ENCODE peak calls at places on chromosome 4, in five cellular contexts. One of them, this sample, is unnamed.

GRCh38 chr4:60116592-60116991 is 1083.5 kb upstream of the ADGRL3 start:
- DNase-seq in fibroblast of lung: no peak
- DNase-seq in astrocyte of the cerebellum: no peak
- DNase-seq in mammary epithelial cell: no peak
- DNase-seq in fibroblast of mammary gland: no peak
- DNase-seq in this sample: no peak

GRCh38 chr4:24515698-24516097 is 68.7 kb downstream of the DHX15 start:
- DNase-seq in fibroblast of lung: no peak
- DNase-seq in astrocyte of the cerebellum: no peak
- DNase-seq in mammary epithelial cell: no peak
- DNase-seq in fibroblast of mammary gland: no peak
- DNase-seq in this sample: no peak

GRCh38 chr4:105714071-105714521 is 5.5 kb downstream of the GSTCD start:
- DNase-seq in fibroblast of lung: peak; percentile 41
- DNase-seq in astrocyte of the cerebellum: no peak
- DNase-seq in mammary epithelial cell: peak; percentile 32
- DNase-seq in fibroblast of mammary gland: peak; percentile 18
- DNase-seq in this sample: no peak

GRCh38 chr4:136277741-136278140 is 1254.6 kb downstream of the PCDH18 start:
- DNase-seq in fibroblast of lung: peak; percentile 48
- DNase-seq in astrocyte of the cerebellum: no peak
- DNase-seq in mammary epithelial cell: no peak
- DNase-seq in fibroblast of mammary gland: no peak
- DNase-seq in this sample: no peak

GRCh38 chr4:146275370-146275769 is 61.0 kb downstream of the REELD1 start:
- DNase-seq in fibroblast of lung: no peak
- DNase-seq in astrocyte of the cerebellum: no peak
- DNase-seq in mammary epithelial cell: no peak
- DNase-seq in fibroblast of mammary gland: no peak
- DNase-seq in this sample: no peak

GRCh38 chr4:96598465-96598864 is 758.6 kb downstream of the PDHA2 start:
- DNase-seq in fibroblast of lung: no peak
- DNase-seq in astrocyte of the cerebellum: no peak
- DNase-seq in mammary epithelial cell: no peak
- DNase-seq in fibroblast of mammary gland: no peak
- DNase-seq in this sample: no peak

GRCh38 chr4:13323916-13324315 is 160.2 kb downstream of the RAB28 start:
- DNase-seq in fibroblast of lung: peak; percentile 28
- DNase-seq in astrocyte of the cerebellum: no peak
- DNase-seq in mammary epithelial cell: no peak
- DNase-seq in fibroblast of mammary gland: no peak
- DNase-seq in this sample: no peak

GRCh38 chr4:47836655-47837581 is 949 bp downstream of the CORIN start:
- DNase-seq in fibroblast of lung: peak; percentile 78
- DNase-seq in astrocyte of the cerebellum: peak; percentile 55
- DNase-seq in mammary epithelial cell: peak; percentile 78
- DNase-seq in fibroblast of mammary gland: peak; percentile 80
- DNase-seq in this sample: peak; percentile 38

GRCh38 chr4:111556141-111556781 is 589.0 kb upstream of the FAM241A start:
- DNase-seq in fibroblast of lung: peak; percentile 61
- DNase-seq in astrocyte of the cerebellum: no peak
- DNase-seq in mammary epithelial cell: no peak
- DNase-seq in fibroblast of mammary gland: peak; percentile 56
- DNase-seq in this sample: no peak

GRCh38 chr4:48047421-48047844 is 30.9 kb downstream of the NIPAL1 start:
- DNase-seq in fibroblast of lung: no peak
- DNase-seq in astrocyte of the cerebellum: no peak
- DNase-seq in mammary epithelial cell: no peak
- DNase-seq in fibroblast of mammary gland: no peak
- DNase-seq in this sample: no peak

GRCh38 chr4:184416913-184417734 is 57.2 kb downstream of the IRF2 start:
- DNase-seq in fibroblast of lung: no peak
- DNase-seq in astrocyte of the cerebellum: no peak
- DNase-seq in mammary epithelial cell: peak; percentile 28
- DNase-seq in fibroblast of mammary gland: peak; percentile 31
- DNase-seq in this sample: no peak

GRCh38 chr4:138192113-138192512 is 50.0 kb downstream of the SLC7A11 start:
- DNase-seq in fibroblast of lung: peak; percentile 64
- DNase-seq in astrocyte of the cerebellum: no peak
- DNase-seq in mammary epithelial cell: peak; percentile 34
- DNase-seq in fibroblast of mammary gland: peak; percentile 50
- DNase-seq in this sample: no peak

GRCh38 chr4:10730019-10730418 is 45.5 kb upstream of the CLNK start:
- DNase-seq in fibroblast of lung: no peak
- DNase-seq in astrocyte of the cerebellum: no peak
- DNase-seq in mammary epithelial cell: no peak
- DNase-seq in fibroblast of mammary gland: no peak
- DNase-seq in this sample: no peak

GRCh38 chr4:4666693-4667642 is 125.1 kb upstream of the STX18 start:
- DNase-seq in fibroblast of lung: peak; percentile 65
- DNase-seq in astrocyte of the cerebellum: no peak
- DNase-seq in mammary epithelial cell: no peak
- DNase-seq in fibroblast of mammary gland: no peak
- DNase-seq in this sample: no peak

GRCh38 chr4:159271857-159272256 is 169.0 kb downstream of the RAPGEF2 start:
- DNase-seq in fibroblast of lung: no peak
- DNase-seq in astrocyte of the cerebellum: no peak
- DNase-seq in mammary epithelial cell: no peak
- DNase-seq in fibroblast of mammary gland: no peak
- DNase-seq in this sample: no peak

GRCh38 chr4:137861682-137862081 is 329.4 kb upstream of the PCDH18 start:
- DNase-seq in fibroblast of lung: no peak
- DNase-seq in astrocyte of the cerebellum: peak; percentile 16
- DNase-seq in mammary epithelial cell: no peak
- DNase-seq in fibroblast of mammary gland: peak; percentile 37
- DNase-seq in this sample: no peak

GRCh38 chr4:120130786-120131185 is 64.1 kb upstream of the MAD2L1 start:
- DNase-seq in fibroblast of lung: no peak
- DNase-seq in astrocyte of the cerebellum: no peak
- DNase-seq in mammary epithelial cell: no peak
- DNase-seq in fibroblast of mammary gland: no peak
- DNase-seq in this sample: no peak

GRCh38 chr4:120227568-120227967 is 160.9 kb upstream of the MAD2L1 start:
- DNase-seq in fibroblast of lung: no peak
- DNase-seq in astrocyte of the cerebellum: no peak
- DNase-seq in mammary epithelial cell: no peak
- DNase-seq in fibroblast of mammary gland: no peak
- DNase-seq in this sample: no peak

GRCh38 chr4:79576480-79576803 is 168.4 kb upstream of the GK2 start:
- DNase-seq in fibroblast of lung: peak; percentile 23
- DNase-seq in astrocyte of the cerebellum: peak; percentile 15
- DNase-seq in mammary epithelial cell: peak; percentile 9
- DNase-seq in fibroblast of mammary gland: peak; percentile 49
- DNase-seq in this sample: no peak

GRCh38 chr4:107721436-107722090 is 1.5 kb upstream of the PAPSS1 start:
- DNase-seq in fibroblast of lung: no peak
- DNase-seq in astrocyte of the cerebellum: no peak
- DNase-seq in mammary epithelial cell: no peak
- DNase-seq in fibroblast of mammary gland: no peak
- DNase-seq in this sample: no peak
- H3K4me3 ChIP-seq in fibroblast of lung: no peak overlapping the region
- H3K4me3 ChIP-seq in astrocyte of the cerebellum: peak overlapping the region; percentile 93
- H3K4me3 ChIP-seq in mammary epithelial cell: peak overlapping the region; percentile 59
- H3K4me3 ChIP-seq in fibroblast of mammary gland: no peak overlapping the region
- H3K4me3 ChIP-seq in this sample: peak overlapping the region; percentile 98

DNA sequence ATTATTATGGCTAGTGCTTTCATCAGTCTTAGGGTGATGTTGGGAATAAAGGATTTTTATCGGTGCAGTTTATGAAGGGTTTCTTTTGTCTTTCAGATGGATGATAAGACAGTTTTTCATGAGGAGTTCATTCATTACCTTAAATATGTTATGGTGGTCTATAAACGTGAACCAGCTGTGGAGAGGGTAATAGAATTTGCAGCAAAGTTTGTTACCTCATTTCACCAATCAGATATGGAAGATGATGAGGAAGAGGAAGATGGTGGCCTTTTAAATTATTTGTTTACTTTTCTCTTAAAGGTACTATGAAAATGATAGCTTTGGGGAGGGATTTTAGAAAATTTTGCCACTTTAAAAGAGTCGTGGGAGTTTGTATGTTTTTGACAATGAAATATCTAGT is 1.3 kb downstream of the NCAPG start:
- DNase-seq in fibroblast of lung: no peak
- DNase-seq in astrocyte of the cerebellum: no peak
- DNase-seq in mammary epithelial cell: no peak
- DNase-seq in fibroblast of mammary gland: no peak
- DNase-seq in this sample: no peak
- H3K4me3 ChIP-seq in fibroblast of lung: peak overlapping the region; percentile 85
- H3K4me3 ChIP-seq in astrocyte of the cerebellum: peak overlapping the region; percentile 88
- H3K4me3 ChIP-seq in mammary epithelial cell: peak overlapping the region; percentile 90
- H3K4me3 ChIP-seq in fibroblast of mammary gland: peak overlapping the region; percentile 91
- H3K4me3 ChIP-seq in this sample: peak overlapping the region; percentile 82

GRCh38 chr4:5710962-5711478 is at the start of gene EVC:
- DNase-seq in fibroblast of lung: peak; percentile 81
- DNase-seq in astrocyte of the cerebellum: peak; percentile 23
- DNase-seq in mammary epithelial cell: peak; percentile 58
- DNase-seq in fibroblast of mammary gland: peak; percentile 77
- DNase-seq in this sample: no peak
- H3K4me3 ChIP-seq in fibroblast of lung: peak within 1 kb of the TSS; percentile 41
- H3K4me3 ChIP-seq in astrocyte of the cerebellum: peak within 1 kb of the TSS; percentile 56
- H3K4me3 ChIP-seq in mammary epithelial cell: peak within 1 kb of the TSS; percentile 78
- H3K4me3 ChIP-seq in fibroblast of mammary gland: peak within 1 kb of the TSS; percentile 81
- H3K4me3 ChIP-seq in this sample: peak within 1 kb of the TSS; percentile 82

DNA sequence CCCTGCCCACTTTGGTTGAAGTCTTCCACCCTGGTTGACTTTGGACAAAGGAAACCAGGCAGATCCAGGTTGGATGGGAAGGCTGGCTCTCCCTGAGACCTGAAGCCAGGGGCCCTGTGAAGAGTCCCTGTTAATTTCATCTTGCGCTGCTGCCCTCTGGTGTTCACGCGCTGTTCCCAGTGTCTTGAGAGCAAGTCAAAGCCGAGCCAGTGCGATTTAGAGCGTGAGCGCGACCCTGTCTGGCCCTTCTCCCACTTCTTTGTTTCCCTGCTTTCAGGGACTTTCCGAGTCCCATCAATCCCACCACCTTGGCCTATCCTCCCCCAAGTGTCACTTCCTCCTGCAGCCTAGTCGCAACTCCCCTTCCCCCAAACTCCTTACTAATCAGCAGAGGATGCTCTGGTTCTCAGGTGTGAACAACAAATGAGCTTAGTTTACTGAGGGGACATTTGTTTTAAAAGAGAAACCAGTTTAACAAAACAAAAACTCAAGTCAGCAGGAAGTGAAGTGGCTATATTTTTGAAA is 25.8 kb upstream of the CHRNA9 start:
- DNase-seq in fibroblast of lung: peak; percentile 65
- DNase-seq in astrocyte of the cerebellum: peak; percentile 78
- DNase-seq in mammary epithelial cell: peak; percentile 74
- DNase-seq in fibroblast of mammary gland: peak; percentile 86
- DNase-seq in this sample: peak; percentile 20
- H3K4me3 ChIP-seq in fibroblast of lung: no peak overlapping the region
- H3K4me3 ChIP-seq in astrocyte of the cerebellum: no peak overlapping the region
- H3K4me3 ChIP-seq in mammary epithelial cell: no peak overlapping the region
- H3K4me3 ChIP-seq in fibroblast of mammary gland: peak overlapping the region; percentile 20
- H3K4me3 ChIP-seq in this sample: peak overlapping the region; percentile 5

DNA sequence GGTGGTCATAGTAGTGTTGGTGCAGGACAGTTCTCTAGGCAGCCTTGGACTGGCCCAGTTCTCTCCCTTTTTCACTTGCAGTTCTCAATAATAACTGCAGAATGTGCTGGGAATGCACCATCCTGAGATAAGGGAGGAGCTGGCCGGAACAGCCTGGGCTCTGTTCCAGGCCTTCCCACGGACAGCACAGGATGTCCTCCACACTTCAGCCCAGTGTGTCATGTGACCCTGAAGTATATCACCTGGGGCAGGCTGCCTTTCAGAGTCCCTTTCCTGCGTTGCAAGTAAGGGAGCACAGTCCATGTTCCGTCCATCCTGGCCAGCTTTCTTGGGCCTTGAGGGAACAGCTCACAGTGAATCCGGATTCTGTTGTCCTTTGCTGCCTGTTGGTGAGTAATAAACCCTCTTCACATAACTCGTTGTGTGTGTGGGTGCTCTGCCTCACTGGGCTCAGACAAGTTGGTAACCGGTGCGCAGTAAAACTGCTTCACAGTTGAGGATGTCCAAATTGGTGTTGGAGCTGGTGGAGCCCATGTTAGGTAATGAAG is 32.3 kb upstream of the BBS12 start:
- DNase-seq in fibroblast of lung: peak; percentile 65
- DNase-seq in astrocyte of the cerebellum: no peak
- DNase-seq in mammary epithelial cell: peak; percentile 92
- DNase-seq in fibroblast of mammary gland: peak; percentile 67
- DNase-seq in this sample: peak; percentile 50
- H3K4me3 ChIP-seq in fibroblast of lung: no peak overlapping the region
- H3K4me3 ChIP-seq in astrocyte of the cerebellum: no peak overlapping the region
- H3K4me3 ChIP-seq in mammary epithelial cell: peak overlapping the region; percentile 63
- H3K4me3 ChIP-seq in fibroblast of mammary gland: peak overlapping the region; percentile 15
- H3K4me3 ChIP-seq in this sample: peak overlapping the region; percentile 40

GRCh38 chr4:8427262-8427661 is 13.3 kb downstream of the ACOX3 start:
- DNase-seq in fibroblast of lung: no peak
- DNase-seq in astrocyte of the cerebellum: no peak
- DNase-seq in mammary epithelial cell: no peak
- DNase-seq in fibroblast of mammary gland: no peak
- DNase-seq in this sample: no peak
- H3K4me3 ChIP-seq in fibroblast of lung: no peak overlapping the region
- H3K4me3 ChIP-seq in astrocyte of the cerebellum: peak overlapping the region; percentile 75
- H3K4me3 ChIP-seq in mammary epithelial cell: peak overlapping the region; percentile 72
- H3K4me3 ChIP-seq in fibroblast of mammary gland: peak overlapping the region; percentile 72
- H3K4me3 ChIP-seq in this sample: peak overlapping the region; percentile 83

DNA sequence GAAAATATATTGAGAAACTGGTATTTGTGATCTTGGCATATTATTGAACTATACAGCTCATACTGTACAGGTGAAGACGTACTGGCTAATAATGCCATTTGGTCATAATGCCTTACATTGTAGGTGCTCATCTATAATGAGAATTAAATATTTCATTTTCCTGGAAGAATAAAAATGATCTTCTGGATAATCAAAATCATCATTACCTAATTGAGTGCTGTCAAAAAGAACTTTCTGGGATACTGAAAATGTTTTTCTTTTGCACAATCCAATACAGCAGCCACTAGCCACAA is 4.1 kb downstream of the RASGEF1B start:
- DNase-seq in fibroblast of lung: no peak
- DNase-seq in astrocyte of the cerebellum: no peak
- DNase-seq in mammary epithelial cell: no peak
- DNase-seq in fibroblast of mammary gland: no peak
- DNase-seq in this sample: no peak
- H3K4me3 ChIP-seq in fibroblast of lung: no peak overlapping the region
- H3K4me3 ChIP-seq in astrocyte of the cerebellum: no peak overlapping the region
- H3K4me3 ChIP-seq in mammary epithelial cell: no peak overlapping the region
- H3K4me3 ChIP-seq in fibroblast of mammary gland: no peak overlapping the region
- H3K4me3 ChIP-seq in this sample: no peak overlapping the region

GRCh38 chr4:2799971-2800690 is 7.2 kb downstream of the SH3BP2 start:
- DNase-seq in fibroblast of lung: no peak
- DNase-seq in astrocyte of the cerebellum: no peak
- DNase-seq in mammary epithelial cell: no peak
- DNase-seq in fibroblast of mammary gland: no peak
- DNase-seq in this sample: no peak
- H3K4me3 ChIP-seq in fibroblast of lung: no peak overlapping the region
- H3K4me3 ChIP-seq in astrocyte of the cerebellum: no peak overlapping the region
- H3K4me3 ChIP-seq in mammary epithelial cell: no peak overlapping the region
- H3K4me3 ChIP-seq in fibroblast of mammary gland: no peak overlapping the region
- H3K4me3 ChIP-seq in this sample: peak overlapping the region; percentile 33

This sample was measured in epithelial cell of proximal tubule.